ENCODE peak calls at places on chromosomes 6 and 20, in ten cellular contexts. J is GM23248; E is CD8-positive, alpha-beta memory T cell; K is HEK293T; V is midbrain; B is KG1; Z is central memory CD4-positive, alpha-beta T cell; Q is NCI-H1417 treated with DMSO at 0.1 percent for 48 hours; D is T-cell; T is AML-193. R is an unnamed sample.

GRCh38 chr20:17680836-17681740 is 954 bp downstream of the RRBP1 start:
- DNase-seq in J (peak), E (peak), K (peak), V (peak), B (no peak), Z (peak), Q (no peak), D (peak), T (peak), R (peak)

GRCh38 chr6:20432692-20433091 is 31.0 kb downstream of the E2F3 start:
- DNase-seq in J (no peak), E (no peak), K (no peak), V (no peak), B (no peak), Z (no peak), Q (no peak), D (no peak), T (no peak), R (no peak)

GRCh38 chr6:170279977-170280688 is 10.7 kb downstream of the DLL1 start:
- DNase-seq in J (peak), E (no peak), K (peak), V (no peak), B (no peak), Z (peak), Q (peak), D (peak), T (no peak), R (no peak)

GRCh38 chr6:30037182-30037788 is 23.8 kb upstream of the POLR1H start:
- DNase-seq in J (peak), E (no peak), K (peak), V (no peak), B (no peak), Z (no peak), Q (no peak), D (no peak), T (peak), R (peak)

GRCh38 chr6:139515511-139515910 is 141.1 kb upstream of the CITED2 start:
- DNase-seq in J (no peak), E (no peak), K (no peak), V (no peak), B (no peak), Z (no peak), Q (no peak), D (no peak), T (no peak), R (peak)

GRCh38 chr20:380763-381580 is 412 bp downstream of the TRIB3 start:
- DNase-seq in J (peak), E (peak), K (peak), V (no peak), B (peak), Z (peak), Q (no peak), D (peak), T (peak), R (peak)

GRCh38 chr6:17031961-17032360 is 69.9 kb upstream of the STMND1 start:
- DNase-seq in J (no peak), E (no peak), K (no peak), V (peak), B (no peak), Z (no peak), Q (no peak), D (no peak), T (no peak), R (no peak)

GRCh38 chr20:14336667-14337066 is 745 bp downstream of the FLRT3 start:
- DNase-seq in J (peak), E (no peak), K (no peak), V (peak), B (no peak), Z (no peak), Q (no peak), D (no peak), T (no peak), R (peak)

GRCh38 chr20:57260065-57260958 is 6.1 kb downstream of the BMP7 start:
- DNase-seq in J (no peak), E (no peak), K (no peak), V (no peak), B (no peak), Z (no peak), Q (no peak), D (no peak), T (no peak), R (no peak)

GRCh38 chr20:60905919-60906318 is 346.1 kb upstream of the CDH4 start:
- DNase-seq in J (no peak), E (no peak), K (no peak), V (no peak), B (no peak), Z (no peak), Q (no peak), D (no peak), T (no peak), R (no peak)

GRCh38 chr6:139951172-139951571 is 576.7 kb upstream of the CITED2 start:
- DNase-seq in J (no peak), E (no peak), K (no peak), V (no peak), B (no peak), Z (no peak), Q (no peak), D (no peak), T (no peak), R (no peak)

GRCh38 chr6:37851997-37852524 is 32.5 kb downstream of the ZFAND3 start:
- DNase-seq in J (no peak), E (no peak), K (no peak), V (no peak), B (no peak), Z (no peak), Q (no peak), D (no peak), T (no peak), R (no peak)

GRCh38 chr20:44532981-44533331 is 11.1 kb upstream of the SERINC3 start:
- DNase-seq in J (peak), E (no peak), K (no peak), V (no peak), B (no peak), Z (peak), Q (no peak), D (no peak), T (no peak), R (no peak)

GRCh38 chr6:136039185-136039584 is 187.7 kb downstream of the PDE7B start:
- DNase-seq in J (peak), E (no peak), K (no peak), V (no peak), B (no peak), Z (no peak), Q (no peak), D (no peak), T (no peak), R (no peak)

GRCh38 chr6:163998496-163998895 is 584.0 kb downstream of the QKI start:
- DNase-seq in J (no peak), E (no peak), K (no peak), V (no peak), B (no peak), Z (no peak), Q (no peak), D (no peak), T (no peak), R (no peak)

GRCh38 chr6:70686548-70687133 is 19.0 kb downstream of the SMAP1 start:
- DNase-seq in J (peak), E (no peak), K (no peak), V (peak), B (no peak), Z (peak), Q (no peak), D (no peak), T (peak), R (peak)

GRCh38 chr20:58010666-58011065 is 217.8 kb downstream of the ANKRD60 start:
- DNase-seq in J (no peak), E (no peak), K (no peak), V (no peak), B (no peak), Z (no peak), Q (no peak), D (no peak), T (no peak), R (no peak)

GRCh38 chr6:2970753-2971419 is 481 bp downstream of the SERPINB6 start:
- DNase-seq in J (peak), E (peak), K (peak), V (peak), B (peak), Z (peak), Q (no peak), D (no peak), T (peak), R (peak)